ENCODE peak calls at places on chromosomes 12 and 14, in four cellular contexts. H is transverse colon, A is bronchial epithelial cell, E is astrocyte of the spinal cord. D is an unnamed sample.

GRCh38 chr12:132638541-132639408 is 20.2 kb downstream of the P2RX2 start:
- DNase-seq in H (no peak), A (peak), E (peak), D (peak)

GRCh38 chr14:39563361-39563760 is 131.1 kb upstream of the FBXO33 start:
- DNase-seq in H (no peak), A (no peak), E (no peak), D (no peak)

GRCh38 chr12:91506461-91506860 is 323.8 kb upstream of the DCN start:
- DNase-seq in H (no peak), A (no peak), E (no peak), D (no peak)

GRCh38 chr12:14972816-14973215 is at the start of gene PDE6H:
- DNase-seq in H (no peak), A (no peak), E (no peak), D (no peak)

GRCh38 chr12:122893208-122894151 is 2.4 kb downstream of the VPS37B start:
- DNase-seq in H (no peak), A (no peak), E (no peak), D (no peak)

GRCh38 chr12:54993181-54993835 is 8.7 kb upstream of the TESPA1 start:
- DNase-seq in H (peak), A (peak), E (peak), D (peak)

GRCh38 chr12:26205298-26205697 is 9.9 kb downstream of the SSPN start:
- DNase-seq in H (no peak), A (no peak), E (no peak), D (no peak)

GRCh38 chr12:94079965-94080683 is 68.3 kb upstream of the PLXNC1 start:
- DNase-seq in H (no peak), A (no peak), E (no peak), D (no peak)

GRCh38 chr12:104222981-104223380 is 7.4 kb downstream of the TXNRD1 start:
- DNase-seq in H (no peak), A (no peak), E (no peak), D (no peak)

GRCh38 chr14:90514566-90514965 is 117.7 kb downstream of the CALM1 start:
- DNase-seq in H (no peak), A (no peak), E (no peak), D (no peak)

GRCh38 chr12:50257226-50258166 is 25.8 kb downstream of the LIMA1 start:
- DNase-seq in H (no peak), A (peak), E (peak), D (peak)

GRCh38 chr12:10641735-10642500 is 28.5 kb upstream of the MAGOHB start:
- DNase-seq in H (peak), A (peak), E (peak), D (peak)

GRCh38 chr14:53432378-53432802 is 279.3 kb upstream of the DDHD1 start:
- DNase-seq in H (no peak), A (peak), E (peak), D (peak)

GRCh38 chr14:88542857-88543795 is 11.7 kb downstream of the PTPN21 start:
- DNase-seq in H (peak), A (no peak), E (no peak), D (no peak)

GRCh38 chr12:89621511-89621910 is 87.1 kb downstream of the ATP2B1 start:
- DNase-seq in H (no peak), A (no peak), E (no peak), D (no peak)

GRCh38 chr14:68365228-68365627 is 427.6 kb downstream of the ZFP36L1 start:
- DNase-seq in H (no peak), A (peak), E (peak), D (peak)

GRCh38 chr12:65699251-65699650 is 125.0 kb upstream of the HMGA2 start:
- DNase-seq in H (no peak), A (peak), E (peak), D (peak)

GRCh38 chr12:72133497-72134055 is 138.6 kb upstream of the TRHDE start:
- DNase-seq in H (no peak), A (no peak), E (no peak), D (peak)

GRCh38 chr14:36279306-36280244 is 40.9 kb downstream of the MBIP start:
- DNase-seq in H (no peak), A (peak), E (no peak), D (no peak)

GRCh38 chr14:104130974-104131651 is 7.3 kb upstream of the KIF26A start:
- DNase-seq in H (peak), A (peak), E (no peak), D (peak)

GRCh38 chr12:124277394-124278222 is 17.3 kb upstream of the RFLNA start:
- DNase-seq in H (peak), A (no peak), E (no peak), D (no peak)

GRCh38 chr14:58747181-58747580 is 109.4 kb downstream of the DACT1 start:
- DNase-seq in H (peak), A (peak), E (peak), D (peak)

GRCh38 chr12:108647199-108647935 is 13.7 kb upstream of the SELPLG start:
- DNase-seq in H (no peak), A (no peak), E (no peak), D (no peak)
- TF ChIP-seq CTCF in H (no peak), A (no peak), E (peak), D (no peak)

GRCh38 chr12:127360580-127360979 is 906.4 kb upstream of the TMEM132C start:
- DNase-seq in H (no peak), A (no peak), E (no peak), D (no peak)

GRCh38 chr12:127351481-127352010 is 915.4 kb upstream of the TMEM132C start:
- DNase-seq in H (no peak), A (no peak), E (no peak), D (no peak)

DNA sequence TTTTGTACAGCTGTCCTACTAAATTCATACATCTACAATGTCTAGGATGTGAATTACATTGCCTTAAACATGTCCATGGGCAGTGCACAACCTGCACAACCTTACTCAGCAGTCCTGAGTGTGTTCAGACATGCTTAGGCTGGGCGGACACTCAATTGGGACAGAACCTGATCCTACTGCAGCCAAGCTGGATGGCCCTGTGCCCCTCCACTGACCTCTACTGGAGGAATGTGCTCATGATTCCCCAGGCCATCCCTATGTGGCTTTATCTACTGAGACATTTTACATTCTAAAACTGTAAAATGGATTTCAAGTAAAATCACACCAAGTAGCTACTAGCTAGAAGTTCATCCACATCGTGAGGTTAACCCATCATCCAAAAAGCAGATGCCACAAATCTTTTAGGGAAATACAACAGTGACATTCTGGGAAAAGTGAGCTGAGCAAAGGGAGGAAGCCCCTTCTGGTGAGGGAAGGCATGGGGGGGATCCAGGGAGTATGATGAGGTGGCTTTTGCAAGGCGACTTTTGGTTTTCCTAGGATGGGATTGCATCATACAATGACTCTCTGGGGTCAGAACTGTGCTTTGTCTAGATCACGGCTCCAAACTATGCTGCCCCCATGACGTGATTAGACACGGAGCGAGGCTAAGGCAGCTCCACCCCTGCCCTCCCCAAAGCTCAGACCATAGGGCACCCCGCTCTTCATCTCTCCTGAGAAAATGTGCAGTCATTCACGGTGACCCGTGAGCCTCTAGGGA is 911.7 kb upstream of the TMEM132C start:
- DNase-seq in H (no peak), A (peak), E (peak), D (peak)
- TF ChIP-seq CTCF in H (no peak), A (peak), E (peak), D (peak)

GRCh38 chr14:102694530-102695171 is 82.6 kb upstream of the TRAF3 start:
- DNase-seq in H (peak), A (peak), E (peak), D (peak)
- TF ChIP-seq CTCF in H (peak), A (peak), E (peak), D (peak)

GRCh38 chr12:79370021-79370420 is 320.7 kb downstream of the PAWR start:
- DNase-seq in H (no peak), A (no peak), E (no peak), D (no peak)
- TF ChIP-seq CTCF in H (no peak), A (no peak), E (no peak), D (no peak)

DNA sequence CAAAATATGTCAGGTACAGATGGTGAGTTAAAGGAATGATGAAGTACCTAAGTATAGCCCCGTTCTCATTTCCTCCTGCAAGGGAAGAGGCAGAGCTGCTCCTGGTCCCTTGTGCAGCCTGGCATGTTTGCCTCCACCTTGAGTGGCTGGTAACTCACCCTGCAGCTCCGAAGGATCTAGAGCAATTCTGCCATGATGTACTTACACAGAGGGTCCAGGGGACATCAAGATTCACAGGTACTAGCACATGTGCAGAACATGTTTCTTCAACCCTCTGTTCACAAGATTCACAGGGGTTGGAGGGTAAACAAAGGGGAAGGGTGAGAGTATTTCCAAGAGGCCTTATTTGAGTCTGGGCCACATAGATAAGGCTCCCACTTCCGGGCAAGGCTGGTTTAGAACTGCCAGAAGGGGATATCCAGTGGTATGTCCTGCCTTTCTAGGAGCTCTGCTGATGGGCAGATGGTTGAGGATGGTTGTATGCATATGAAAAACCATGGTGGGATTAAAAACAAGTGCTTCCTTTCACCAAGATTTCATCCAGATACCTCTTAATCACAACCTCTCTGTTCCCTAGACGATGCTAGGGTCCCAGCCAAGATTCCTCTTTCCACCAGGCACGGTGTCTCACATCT is 7.7 kb downstream of the DCTN2 start:
- DNase-seq in H (no peak), A (no peak), E (no peak), D (no peak)
- TF ChIP-seq CTCF in H (no peak), A (no peak), E (no peak), D (no peak)

GRCh38 chr12:29232086-29232485 is 83.0 kb downstream of the FAR2 start:
- DNase-seq in H (no peak), A (no peak), E (no peak), D (no peak)
- TF ChIP-seq CTCF in H (no peak), A (no peak), E (no peak), D (no peak)

GRCh38 chr14:48970995-48971394 is 615.2 kb downstream of the RPS29 start:
- DNase-seq in H (no peak), A (no peak), E (no peak), D (no peak)

GRCh38 chr14:48973136-48973535 is 613.0 kb downstream of the RPS29 start:
- DNase-seq in H (no peak), A (no peak), E (peak), D (no peak)

DNA sequence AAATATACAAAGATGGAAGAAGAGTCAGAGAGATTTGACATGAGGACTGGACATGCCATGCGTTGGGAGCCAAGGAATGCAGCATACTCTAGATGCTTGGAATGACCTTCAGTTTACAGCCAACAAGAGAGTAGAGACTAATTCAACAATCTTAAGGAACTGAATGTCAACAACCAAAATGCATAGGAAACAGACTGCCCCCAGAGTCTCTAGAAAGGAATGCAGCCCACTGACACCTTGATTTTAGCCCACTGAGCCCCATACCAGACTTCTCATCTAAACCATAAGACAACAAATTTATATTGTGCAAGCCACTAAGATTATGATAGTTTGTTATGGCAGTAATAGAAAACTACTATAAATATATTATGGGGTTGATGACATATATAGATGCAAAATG is 611.2 kb downstream of the RPS29 start:
- DNase-seq in H (no peak), A (no peak), E (no peak), D (no peak)
- TF ChIP-seq CTCF in H (no peak), A (no peak), E (no peak), D (no peak)

GRCh38 chr12:113135178-113136127 is at the start of gene RASAL1:
- DNase-seq in H (peak), A (no peak), E (no peak), D (peak)
- TF ChIP-seq CTCF in H (peak), A (peak), E (no peak), D (peak)

GRCh38 chr12:88172844-88173407 is 30.8 kb downstream of the TMTC3 start:
- DNase-seq in H (no peak), A (peak), E (peak), D (no peak)
- TF ChIP-seq CTCF in H (no peak), A (no peak), E (no peak), D (no peak)

D was measured in MCF 10A.